ENCODE peak calls at places on chromosomes 3 and 15, in nine cellular contexts. G is endodermal cell; N is activated T-cell treated with anti-CD3 and anti-CD28 coated beads, Interleukin-2, amount 50 U/mL, for 4 hours; R is T-helper 2 cell; D is naive thymus-derived CD8-positive, alpha-beta T cell; C is RPMI8226; J is AG20443; A is AG09309; Z is uterus. I is an unnamed sample.

GRCh38 chr3:190092250-190092649 is 28.4 kb downstream of the P3H2 start:
- DNase-seq in G (no peak), N (no peak), R (no peak), D (no peak), C (no peak), J (peak), A (no peak), Z (no peak), I (no peak)

GRCh38 chr15:33955945-33956344 is 12.4 kb upstream of the CHRM5 start:
- DNase-seq in G (no peak), N (no peak), R (no peak), D (no peak), C (no peak), J (no peak), A (no peak), Z (no peak), I (no peak)

GRCh38 chr15:81880314-81880713 is 165.5 kb downstream of the MEX3B start:
- DNase-seq in G (no peak), N (no peak), R (no peak), D (no peak), C (no peak), J (no peak), A (no peak), Z (no peak), I (no peak)

GRCh38 chr3:186965141-186965879 is 35.0 kb downstream of the ST6GAL1 start:
- DNase-seq in G (peak), N (no peak), R (no peak), D (no peak), C (no peak), J (no peak), A (no peak), Z (no peak), I (no peak)

GRCh38 chr3:31350307-31350706 is 182.4 kb upstream of the STT3B start:
- DNase-seq in G (no peak), N (no peak), R (no peak), D (no peak), C (no peak), J (no peak), A (no peak), Z (no peak), I (no peak)

GRCh38 chr3:188108703-188109412 is 45.1 kb upstream of the LPP start:
- DNase-seq in G (no peak), N (no peak), R (no peak), D (no peak), C (no peak), J (no peak), A (no peak), Z (no peak), I (no peak)

GRCh38 chr15:63896336-63897115 is 62.8 kb upstream of the HERC1 start:
- DNase-seq in G (peak), N (no peak), R (no peak), D (no peak), C (peak), J (peak), A (peak), Z (peak), I (peak)

GRCh38 chr3:178901204-178901603 is 170.4 kb downstream of the ZMAT3 start:
- DNase-seq in G (no peak), N (no peak), R (no peak), D (no peak), C (no peak), J (no peak), A (no peak), Z (no peak), I (no peak)

GRCh38 chr3:50913279-50913678 is 238.6 kb downstream of the DOCK3 start:
- DNase-seq in G (no peak), N (no peak), R (no peak), D (no peak), C (peak), J (no peak), A (no peak), Z (no peak), I (no peak)

GRCh38 chr3:31142543-31142942 is 248.1 kb upstream of the GADL1 start:
- DNase-seq in G (no peak), N (no peak), R (no peak), D (no peak), C (no peak), J (no peak), A (no peak), Z (no peak), I (no peak)

GRCh38 chr3:99852851-99853250 is 35.2 kb downstream of the CMSS1 start:
- DNase-seq in G (no peak), N (no peak), R (no peak), D (no peak), C (no peak), J (no peak), A (no peak), Z (no peak), I (no peak)

GRCh38 chr15:40747685-40748631 is 7.1 kb downstream of the RMDN3 start:
- DNase-seq in G (no peak), N (no peak), R (no peak), D (no peak), C (no peak), J (no peak), A (no peak), Z (no peak), I (no peak)

GRCh38 chr3:54262541-54262940 is 140.2 kb downstream of the CACNA2D3 start:
- DNase-seq in G (no peak), N (no peak), R (no peak), D (no peak), C (peak), J (no peak), A (no peak), Z (no peak), I (no peak)

GRCh38 chr3:49132437-49133225 is at the start of gene LAMB2:
- DNase-seq in G (peak), N (no peak), R (no peak), D (no peak), C (no peak), J (peak), A (peak), Z (peak), I (peak)

GRCh38 chr3:17946619-17947018 is 204.2 kb upstream of the TBC1D5 start:
- DNase-seq in G (no peak), N (no peak), R (no peak), D (no peak), C (no peak), J (no peak), A (no peak), Z (no peak), I (no peak)

GRCh38 chr15:81225161-81225671 is 28.5 kb downstream of the IL16 start:
- DNase-seq in G (no peak), N (no peak), R (no peak), D (no peak), C (no peak), J (peak), A (no peak), Z (peak), I (no peak)

GRCh38 chr3:148902173-148902791 is 37.2 kb downstream of the CPA3 start:
- DNase-seq in G (no peak), N (no peak), R (no peak), D (no peak), C (no peak), J (peak), A (peak), Z (no peak), I (no peak)

I was measured in GOT3.